ENCODE peak calls at places on chromosomes 3 and 15, in ten cellular contexts. E is stimulated activated CD4-positive, alpha-beta T cell treated with anti-CD3 and anti-CD28 coated beads, Interleukin-1b, Interleukin-23, amount 100 ng/mL, for 24 hours; K is heart left ventricle; F is Calu3; C is breast epithelium; P is NCI-H1436; J is MV-4-11; L is activated naive CD4-positive, alpha-beta T cell treated with anti-CD3 and anti-CD28 coated beads, Interleukin-2, amount 10 ng/mL, durations not matched to agents 7 days and 5 days; H is cerebellar cortex; S is dorsolateral prefrontal cortex. Y is an unnamed sample.

GRCh38 chr3:99614768-99615167 is 23.6 kb upstream of the COL8A1 start:
- DNase-seq in P (no peak), C (no peak), S (no peak), E (no peak), H (no peak), F (no peak), K (no peak), L (no peak), J (no peak), Y (no peak)

GRCh38 chr3:71064288-71064975 is 519.1 kb downstream of the FOXP1 start:
- DNase-seq in C (no peak), J (no peak), L (peak), F (peak), P (no peak), K (no peak), E (no peak), S (peak), H (no peak), Y (no peak)

GRCh38 chr3:184160456-184160855 is 5.3 kb downstream of the DVL3 start:
- DNase-seq in C (no peak), S (no peak), F (no peak), K (no peak), P (no peak), E (no peak), J (peak), H (no peak), L (no peak), Y (no peak)

GRCh38 chr15:31083394-31083790 is 18.1 kb downstream of the TRPM1 start:
- DNase-seq in H (no peak), C (no peak), P (no peak), J (peak), F (peak), S (no peak), L (no peak), E (no peak), K (no peak), Y (no peak)

GRCh38 chr3:126158016-126158911 is 22.1 kb downstream of the ALDH1L1 start:
- DNase-seq in E (no peak), F (no peak), H (no peak), K (no peak), L (no peak), S (no peak), C (no peak), P (no peak), J (no peak), Y (no peak)

GRCh38 chr15:101148881-101149664 is 102.8 kb downstream of the CHSY1 start:
- DNase-seq in P (no peak), E (no peak), F (no peak), K (no peak), L (no peak), J (no peak), C (peak), H (no peak), S (no peak), Y (no peak)

GRCh38 chr3:140834266-140835037 is 107.2 kb upstream of the SLC25A36 start:
- DNase-seq in J (no peak), E (no peak), K (no peak), S (no peak), H (no peak), C (no peak), L (no peak), P (no peak), F (no peak), Y (no peak)

GRCh38 chr15:76169013-76169412 is 109.2 kb downstream of the TMEM266 start:
- DNase-seq in K (no peak), P (no peak), F (no peak), S (no peak), E (no peak), C (no peak), J (peak), H (no peak), L (no peak), Y (no peak)

GRCh38 chr15:72271895-72272212 is 500 bp downstream of the PARP6 start:
- DNase-seq in S (peak), J (no peak), K (no peak), P (no peak), E (no peak), C (no peak), H (peak), L (no peak), F (peak), Y (no peak)

GRCh38 chr15:51493892-51494291 is 128.7 kb downstream of the DMXL2 start:
- DNase-seq in L (no peak), S (no peak), J (no peak), K (no peak), P (no peak), H (no peak), F (no peak), C (no peak), E (no peak), Y (no peak)

GRCh38 chr3:197820550-197821335 is 29.7 kb downstream of the LRCH3 start:
- DNase-seq in K (no peak), E (no peak), L (no peak), F (peak), S (no peak), P (no peak), H (no peak), C (no peak), J (no peak), Y (no peak)

GRCh38 chr3:133361435-133361834 is 38.4 kb upstream of the BFSP2 start:
- DNase-seq in S (no peak), F (no peak), J (no peak), H (peak), C (no peak), E (no peak), P (no peak), K (no peak), L (no peak), Y (no peak)

Y was measured in amygdala.